ENCODE peak calls at places on chromosomes 5 and 9, in nine cellular contexts. One of them, this sample, is unnamed.

GRCh38 chr5:96794757-96795156 is 13.0 kb downstream of the ERAP1 start:
- DNase-seq in amniotic stem cell: no peak
- DNase-seq in sigmoid colon: no peak
- DNase-seq in activated CD4-positive, alpha-beta T cell treated with anti-CD3 and anti-CD28 coated beads for 24 hours: peak
- DNase-seq in CD4-positive, alpha-beta T cell: peak
- DNase-seq in ELR: no peak
- DNase-seq in aorta: no peak
- DNase-seq in A549: no peak
- DNase-seq in left colon: no peak
- DNase-seq in this sample: no peak

GRCh38 chr5:34685485-34686197 is 29.5 kb downstream of the RAI14 start:
- DNase-seq in amniotic stem cell: peak
- DNase-seq in sigmoid colon: no peak
- DNase-seq in activated CD4-positive, alpha-beta T cell treated with anti-CD3 and anti-CD28 coated beads for 24 hours: no peak
- DNase-seq in CD4-positive, alpha-beta T cell: no peak
- DNase-seq in ELR: peak
- DNase-seq in aorta: no peak
- DNase-seq in A549: peak
- DNase-seq in left colon: no peak
- DNase-seq in this sample: peak

GRCh38 chr5:135135530-135136201 is 101.6 kb upstream of the PITX1 start:
- DNase-seq in amniotic stem cell: no peak
- DNase-seq in sigmoid colon: peak
- DNase-seq in activated CD4-positive, alpha-beta T cell treated with anti-CD3 and anti-CD28 coated beads for 24 hours: no peak
- DNase-seq in CD4-positive, alpha-beta T cell: no peak
- DNase-seq in ELR: peak
- DNase-seq in aorta: peak
- DNase-seq in A549: peak
- DNase-seq in left colon: peak
- DNase-seq in this sample: peak

GRCh38 chr9:108156270-108156998 is 666.9 kb upstream of the KLF4 start:
- DNase-seq in amniotic stem cell: no peak
- DNase-seq in sigmoid colon: no peak
- DNase-seq in activated CD4-positive, alpha-beta T cell treated with anti-CD3 and anti-CD28 coated beads for 24 hours: no peak
- DNase-seq in CD4-positive, alpha-beta T cell: no peak
- DNase-seq in ELR: peak
- DNase-seq in aorta: no peak
- DNase-seq in A549: peak
- DNase-seq in left colon: peak
- DNase-seq in this sample: peak

GRCh38 chr9:136558373-136558772 is 12.5 kb upstream of the NOTCH1 start:
- DNase-seq in amniotic stem cell: no peak
- DNase-seq in sigmoid colon: no peak
- DNase-seq in activated CD4-positive, alpha-beta T cell treated with anti-CD3 and anti-CD28 coated beads for 24 hours: no peak
- DNase-seq in CD4-positive, alpha-beta T cell: no peak
- DNase-seq in ELR: no peak
- DNase-seq in aorta: no peak
- DNase-seq in A549: no peak
- DNase-seq in left colon: no peak
- DNase-seq in this sample: no peak

GRCh38 chr5:609088-609370 is 3.1 kb upstream of the CEP72 start:
- DNase-seq in amniotic stem cell: no peak
- DNase-seq in sigmoid colon: no peak
- DNase-seq in activated CD4-positive, alpha-beta T cell treated with anti-CD3 and anti-CD28 coated beads for 24 hours: no peak
- DNase-seq in CD4-positive, alpha-beta T cell: no peak
- DNase-seq in ELR: no peak
- DNase-seq in aorta: no peak
- DNase-seq in A549: no peak
- DNase-seq in left colon: no peak
- DNase-seq in this sample: no peak

GRCh38 chr9:136576269-136576626 is 30.4 kb upstream of the NOTCH1 start:
- DNase-seq in amniotic stem cell: no peak
- DNase-seq in sigmoid colon: peak
- DNase-seq in activated CD4-positive, alpha-beta T cell treated with anti-CD3 and anti-CD28 coated beads for 24 hours: no peak
- DNase-seq in CD4-positive, alpha-beta T cell: no peak
- DNase-seq in ELR: peak
- DNase-seq in aorta: peak
- DNase-seq in A549: peak
- DNase-seq in left colon: no peak
- DNase-seq in this sample: peak

GRCh38 chr5:6703791-6704190 is 9.4 kb upstream of the TENT4A start:
- DNase-seq in amniotic stem cell: no peak
- DNase-seq in sigmoid colon: no peak
- DNase-seq in activated CD4-positive, alpha-beta T cell treated with anti-CD3 and anti-CD28 coated beads for 24 hours: no peak
- DNase-seq in CD4-positive, alpha-beta T cell: no peak
- DNase-seq in ELR: peak
- DNase-seq in aorta: no peak
- DNase-seq in A549: no peak
- DNase-seq in left colon: no peak
- DNase-seq in this sample: peak

GRCh38 chr5:178984145-178985072 is 10.7 kb downstream of the GRM6 start:
- DNase-seq in amniotic stem cell: no peak
- DNase-seq in sigmoid colon: no peak
- DNase-seq in activated CD4-positive, alpha-beta T cell treated with anti-CD3 and anti-CD28 coated beads for 24 hours: no peak
- DNase-seq in CD4-positive, alpha-beta T cell: no peak
- DNase-seq in ELR: no peak
- DNase-seq in aorta: no peak
- DNase-seq in A549: no peak
- DNase-seq in left colon: no peak
- DNase-seq in this sample: no peak

GRCh38 chr5:53479656-53480473 is 564 bp upstream of the FST start:
- DNase-seq in amniotic stem cell: no peak
- DNase-seq in sigmoid colon: peak
- DNase-seq in activated CD4-positive, alpha-beta T cell treated with anti-CD3 and anti-CD28 coated beads for 24 hours: no peak
- DNase-seq in CD4-positive, alpha-beta T cell: no peak
- DNase-seq in ELR: peak
- DNase-seq in aorta: peak
- DNase-seq in A549: peak
- DNase-seq in left colon: peak
- DNase-seq in this sample: peak

GRCh38 chr9:76403352-76403751 is 9.1 kb upstream of the RFK start:
- DNase-seq in amniotic stem cell: peak
- DNase-seq in sigmoid colon: no peak
- DNase-seq in activated CD4-positive, alpha-beta T cell treated with anti-CD3 and anti-CD28 coated beads for 24 hours: peak
- DNase-seq in CD4-positive, alpha-beta T cell: no peak
- DNase-seq in ELR: peak
- DNase-seq in aorta: no peak
- DNase-seq in A549: peak
- DNase-seq in left colon: no peak
- DNase-seq in this sample: peak

GRCh38 chr9:68637020-68637419 is 68.0 kb upstream of the PIP5K1B start:
- DNase-seq in amniotic stem cell: no peak
- DNase-seq in sigmoid colon: no peak
- DNase-seq in activated CD4-positive, alpha-beta T cell treated with anti-CD3 and anti-CD28 coated beads for 24 hours: no peak
- DNase-seq in CD4-positive, alpha-beta T cell: no peak
- DNase-seq in ELR: no peak
- DNase-seq in aorta: no peak
- DNase-seq in A549: no peak
- DNase-seq in left colon: peak
- DNase-seq in this sample: no peak